ENCODE peak calls at places on chromosomes 12 and 14, in six cellular contexts. One of them, this sample, is unnamed.

GRCh38 chr14:84465890-84466289 is 1064.1 kb upstream of the FLRT2 start:
- DNase-seq in NAMALWA: no peak
- DNase-seq in iris pigment epithelial cell: peak
- DNase-seq in stimulated activated CD4-positive, alpha-beta T cell treated with anti-CD3 and anti-CD28 coated beads, Interleukin-1b, Interleukin-23, amount 100 ng/mL, for 4 hours: no peak
- DNase-seq in B cell: no peak
- DNase-seq in HTR-8/SVneo: no peak
- DNase-seq in this sample: no peak

GRCh38 chr12:124422570-124423523 is 128.0 kb downstream of the RFLNA start:
- DNase-seq in NAMALWA: no peak
- DNase-seq in iris pigment epithelial cell: peak
- DNase-seq in stimulated activated CD4-positive, alpha-beta T cell treated with anti-CD3 and anti-CD28 coated beads, Interleukin-1b, Interleukin-23, amount 100 ng/mL, for 4 hours: no peak
- DNase-seq in B cell: no peak
- DNase-seq in HTR-8/SVneo: peak
- DNase-seq in this sample: peak

GRCh38 chr14:93331375-93332031 is 1.3 kb downstream of the BTBD7 start:
- DNase-seq in NAMALWA: no peak
- DNase-seq in iris pigment epithelial cell: no peak
- DNase-seq in stimulated activated CD4-positive, alpha-beta T cell treated with anti-CD3 and anti-CD28 coated beads, Interleukin-1b, Interleukin-23, amount 100 ng/mL, for 4 hours: no peak
- DNase-seq in B cell: no peak
- DNase-seq in HTR-8/SVneo: no peak
- DNase-seq in this sample: peak

GRCh38 chr12:75613981-75614380 is 102.6 kb upstream of the KRR1 start:
- DNase-seq in NAMALWA: no peak
- DNase-seq in iris pigment epithelial cell: peak
- DNase-seq in stimulated activated CD4-positive, alpha-beta T cell treated with anti-CD3 and anti-CD28 coated beads, Interleukin-1b, Interleukin-23, amount 100 ng/mL, for 4 hours: no peak
- DNase-seq in B cell: no peak
- DNase-seq in HTR-8/SVneo: no peak
- DNase-seq in this sample: no peak

GRCh38 chr14:85572845-85573244 is 42.9 kb downstream of the FLRT2 start:
- DNase-seq in NAMALWA: no peak
- DNase-seq in iris pigment epithelial cell: peak
- DNase-seq in stimulated activated CD4-positive, alpha-beta T cell treated with anti-CD3 and anti-CD28 coated beads, Interleukin-1b, Interleukin-23, amount 100 ng/mL, for 4 hours: no peak
- DNase-seq in B cell: no peak
- DNase-seq in HTR-8/SVneo: peak
- DNase-seq in this sample: no peak

GRCh38 chr12:71691504-71692129 is 5.7 kb downstream of the TMEM19 start:
- DNase-seq in NAMALWA: peak
- DNase-seq in iris pigment epithelial cell: peak
- DNase-seq in stimulated activated CD4-positive, alpha-beta T cell treated with anti-CD3 and anti-CD28 coated beads, Interleukin-1b, Interleukin-23, amount 100 ng/mL, for 4 hours: no peak
- DNase-seq in B cell: no peak
- DNase-seq in HTR-8/SVneo: no peak
- DNase-seq in this sample: no peak

GRCh38 chr12:108622425-108622824 is 11.3 kb downstream of the SELPLG start:
- DNase-seq in NAMALWA: peak
- DNase-seq in iris pigment epithelial cell: peak
- DNase-seq in stimulated activated CD4-positive, alpha-beta T cell treated with anti-CD3 and anti-CD28 coated beads, Interleukin-1b, Interleukin-23, amount 100 ng/mL, for 4 hours: no peak
- DNase-seq in B cell: peak
- DNase-seq in HTR-8/SVneo: no peak
- DNase-seq in this sample: no peak

GRCh38 chr14:88463318-88463717 is 77.9 kb downstream of the SPATA7 start:
- DNase-seq in NAMALWA: peak
- DNase-seq in iris pigment epithelial cell: peak
- DNase-seq in stimulated activated CD4-positive, alpha-beta T cell treated with anti-CD3 and anti-CD28 coated beads, Interleukin-1b, Interleukin-23, amount 100 ng/mL, for 4 hours: no peak
- DNase-seq in B cell: no peak
- DNase-seq in HTR-8/SVneo: peak
- DNase-seq in this sample: no peak

GRCh38 chr14:69921052-69921451 is 41.8 kb downstream of the SMOC1 start:
- DNase-seq in NAMALWA: no peak
- DNase-seq in iris pigment epithelial cell: peak
- DNase-seq in stimulated activated CD4-positive, alpha-beta T cell treated with anti-CD3 and anti-CD28 coated beads, Interleukin-1b, Interleukin-23, amount 100 ng/mL, for 4 hours: no peak
- DNase-seq in B cell: no peak
- DNase-seq in HTR-8/SVneo: no peak
- DNase-seq in this sample: peak

GRCh38 chr14:92695562-92695961 is 52.9 kb downstream of the LGMN start:
- DNase-seq in NAMALWA: no peak
- DNase-seq in iris pigment epithelial cell: no peak
- DNase-seq in stimulated activated CD4-positive, alpha-beta T cell treated with anti-CD3 and anti-CD28 coated beads, Interleukin-1b, Interleukin-23, amount 100 ng/mL, for 4 hours: no peak
- DNase-seq in B cell: no peak
- DNase-seq in HTR-8/SVneo: no peak
- DNase-seq in this sample: no peak

GRCh38 chr12:89693639-89694202 is 14.9 kb downstream of the ATP2B1 start:
- DNase-seq in NAMALWA: no peak
- DNase-seq in iris pigment epithelial cell: no peak
- DNase-seq in stimulated activated CD4-positive, alpha-beta T cell treated with anti-CD3 and anti-CD28 coated beads, Interleukin-1b, Interleukin-23, amount 100 ng/mL, for 4 hours: no peak
- DNase-seq in B cell: no peak
- DNase-seq in HTR-8/SVneo: no peak
- DNase-seq in this sample: no peak

GRCh38 chr12:131693149-131693548 is 17.7 kb upstream of the SFSWAP start:
- DNase-seq in NAMALWA: no peak
- DNase-seq in iris pigment epithelial cell: no peak
- DNase-seq in stimulated activated CD4-positive, alpha-beta T cell treated with anti-CD3 and anti-CD28 coated beads, Interleukin-1b, Interleukin-23, amount 100 ng/mL, for 4 hours: no peak
- DNase-seq in B cell: no peak
- DNase-seq in HTR-8/SVneo: no peak
- DNase-seq in this sample: peak

GRCh38 chr12:132560421-132560830 is 50.0 kb downstream of the LRCOL1 start:
- DNase-seq in NAMALWA: peak
- DNase-seq in iris pigment epithelial cell: no peak
- DNase-seq in stimulated activated CD4-positive, alpha-beta T cell treated with anti-CD3 and anti-CD28 coated beads, Interleukin-1b, Interleukin-23, amount 100 ng/mL, for 4 hours: no peak
- DNase-seq in B cell: peak
- DNase-seq in HTR-8/SVneo: peak
- DNase-seq in this sample: no peak

GRCh38 chr12:75954076-75954475 is 77.5 kb downstream of the PHLDA1 start:
- DNase-seq in NAMALWA: no peak
- DNase-seq in iris pigment epithelial cell: peak
- DNase-seq in stimulated activated CD4-positive, alpha-beta T cell treated with anti-CD3 and anti-CD28 coated beads, Interleukin-1b, Interleukin-23, amount 100 ng/mL, for 4 hours: no peak
- DNase-seq in B cell: no peak
- DNase-seq in HTR-8/SVneo: peak
- DNase-seq in this sample: no peak

GRCh38 chr12:64440100-64440499 is 11.8 kb upstream of the TBK1 start:
- DNase-seq in NAMALWA: no peak
- DNase-seq in iris pigment epithelial cell: no peak
- DNase-seq in stimulated activated CD4-positive, alpha-beta T cell treated with anti-CD3 and anti-CD28 coated beads, Interleukin-1b, Interleukin-23, amount 100 ng/mL, for 4 hours: no peak
- DNase-seq in B cell: no peak
- DNase-seq in HTR-8/SVneo: no peak
- DNase-seq in this sample: no peak

GRCh38 chr14:33938131-33938949 is 12.5 kb downstream of the EGLN3 start:
- DNase-seq in NAMALWA: no peak
- DNase-seq in iris pigment epithelial cell: no peak
- DNase-seq in stimulated activated CD4-positive, alpha-beta T cell treated with anti-CD3 and anti-CD28 coated beads, Interleukin-1b, Interleukin-23, amount 100 ng/mL, for 4 hours: no peak
- DNase-seq in B cell: no peak
- DNase-seq in HTR-8/SVneo: no peak
- DNase-seq in this sample: peak

GRCh38 chr12:71594214-71594948 is 69.3 kb downstream of the ZFC3H1 start:
- DNase-seq in NAMALWA: no peak
- DNase-seq in iris pigment epithelial cell: no peak
- DNase-seq in stimulated activated CD4-positive, alpha-beta T cell treated with anti-CD3 and anti-CD28 coated beads, Interleukin-1b, Interleukin-23, amount 100 ng/mL, for 4 hours: no peak
- DNase-seq in B cell: no peak
- DNase-seq in HTR-8/SVneo: no peak
- DNase-seq in this sample: no peak

GRCh38 chr12:57563358-57563757 is 13.5 kb downstream of the KIF5A start:
- DNase-seq in NAMALWA: no peak
- DNase-seq in iris pigment epithelial cell: no peak
- DNase-seq in stimulated activated CD4-positive, alpha-beta T cell treated with anti-CD3 and anti-CD28 coated beads, Interleukin-1b, Interleukin-23, amount 100 ng/mL, for 4 hours: no peak
- DNase-seq in B cell: no peak
- DNase-seq in HTR-8/SVneo: no peak
- DNase-seq in this sample: no peak

This sample was measured in adrenal gland.